ENCODE peak calls at places on chromosomes 5 and 9, in five cellular contexts. B is fibroblast of pulmonary artery, H is PC-9, N is A549, Z is cardiac fibroblast. T is an unnamed sample.

GRCh38 chr5:151480859-151481258 is 33.5 kb downstream of the SLC36A1 start:
- DNase-seq in B (peak), H (no peak), N (no peak), Z (peak), T (no peak)

GRCh38 chr9:107504585-107505455 is 15.3 kb upstream of the KLF4 start:
- DNase-seq in B (peak), H (peak), N (peak), Z (peak), T (peak)

GRCh38 chr5:96033116-96033515 is 71.5 kb upstream of the ELL2 start:
- DNase-seq in B (no peak), H (no peak), N (no peak), Z (no peak), T (no peak)

GRCh38 chr5:179209359-179210150 is 135.7 kb downstream of the ADAMTS2 start:
- DNase-seq in B (peak), H (no peak), N (no peak), Z (peak), T (no peak)

GRCh38 chr5:74684900-74685851 is at the start of gene HEXB:
- DNase-seq in B (peak), H (peak), N (peak), Z (peak), T (peak)

GRCh38 chr5:73254634-73255033 is 81.6 kb downstream of the TMEM174 start:
- DNase-seq in B (no peak), H (no peak), N (no peak), Z (no peak), T (no peak)

GRCh38 chr5:154286557-154286956 is 96.0 kb downstream of the GALNT10 start:
- DNase-seq in B (no peak), H (no peak), N (no peak), Z (no peak), T (no peak)

GRCh38 chr5:38843665-38844064 is 2.1 kb upstream of the OSMR start:
- DNase-seq in B (no peak), H (no peak), N (no peak), Z (no peak), T (no peak)

GRCh38 chr9:120713257-120714087 is 798 bp downstream of the MEGF9 start:
- DNase-seq in B (no peak), H (no peak), N (no peak), Z (no peak), T (no peak)

GRCh38 chr5:157900644-157901043 is 41.7 kb upstream of the CLINT1 start:
- DNase-seq in B (no peak), H (no peak), N (no peak), Z (no peak), T (no peak)
- H3K4me3 ChIP-seq in B (no peak), H (no peak), N (no peak), Z (no peak), T (no peak)

DNA sequence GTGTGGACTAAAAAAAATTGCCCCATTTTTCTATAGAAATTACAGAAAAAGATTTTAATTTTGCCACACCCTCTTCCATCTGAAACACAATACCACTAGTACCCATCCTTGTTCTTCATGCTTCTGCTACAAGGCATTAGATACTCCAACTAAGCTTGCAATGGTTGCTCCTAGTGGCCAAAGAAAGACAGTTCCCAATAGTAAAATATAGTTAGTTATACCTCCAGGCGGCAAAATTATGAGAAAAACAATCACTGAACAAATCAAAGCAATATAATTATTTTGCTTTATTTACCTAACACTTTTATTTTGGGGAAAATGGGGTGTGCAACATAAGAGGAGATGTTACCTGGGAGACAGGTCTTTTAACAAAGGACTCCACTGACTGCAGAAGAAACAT is 101.2 kb downstream of the RAPGEF6 start:
- DNase-seq in B (no peak), H (no peak), N (peak), Z (no peak), T (no peak)
- TF ChIP-seq CTCF in B (peak), H (peak), N (no peak), Z (peak), T (peak)

DNA sequence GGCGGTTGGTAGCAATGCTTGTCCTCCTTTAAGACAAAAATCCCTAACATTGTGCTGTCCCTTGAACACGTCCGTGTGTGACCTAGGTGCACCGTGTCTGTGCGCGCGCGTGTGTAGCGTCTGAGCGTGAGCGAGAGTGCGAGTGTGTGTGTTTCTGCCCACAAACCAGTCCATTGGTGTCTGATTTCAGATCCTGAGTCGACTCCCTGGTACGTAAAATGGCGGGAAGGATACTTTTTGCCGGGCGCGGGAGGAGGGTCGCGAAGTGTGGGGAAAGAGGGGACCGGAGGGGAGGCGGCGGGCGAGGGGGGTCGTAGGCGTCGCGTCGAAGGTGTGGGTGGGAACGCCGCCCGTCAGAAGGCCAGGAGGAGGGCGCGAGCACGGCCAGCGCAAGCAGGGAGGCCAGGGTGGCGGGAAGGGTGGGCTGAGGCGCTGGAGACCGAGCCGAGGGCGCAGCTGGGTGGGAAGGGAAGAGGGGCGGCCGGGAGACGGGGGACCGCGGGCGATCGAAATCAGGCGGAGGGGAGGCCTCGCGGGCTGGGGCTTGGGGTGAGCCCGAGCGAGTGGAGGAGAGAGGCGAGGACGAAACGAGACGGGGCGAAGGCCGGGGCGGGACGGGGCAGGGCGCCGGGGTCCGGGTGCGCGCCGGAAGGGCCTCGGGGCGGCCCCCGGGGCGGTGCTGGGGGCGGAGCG is 8.8 kb downstream of the OTP start:
- DNase-seq in B (no peak), H (no peak), N (peak), Z (no peak), T (no peak)
- H3K4me3 ChIP-seq in B (no peak), H (peak), N (peak), Z (no peak), T (peak)

DNA sequence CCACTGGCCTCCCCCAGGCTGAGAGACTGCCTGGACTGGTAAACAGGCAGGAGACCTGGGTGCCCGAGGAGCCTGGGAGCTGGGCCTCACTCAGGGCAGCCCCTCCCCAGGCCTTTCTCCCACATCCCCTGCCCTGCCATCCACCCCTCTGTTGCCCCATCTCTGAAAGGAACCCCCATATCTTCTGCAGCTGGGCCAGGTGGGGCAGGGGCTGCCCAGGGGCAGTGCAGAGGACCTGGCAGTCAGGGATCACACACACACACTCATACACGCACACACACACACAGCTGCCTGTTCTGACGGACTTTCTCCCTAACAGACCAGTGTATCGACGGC is 3.5 kb downstream of the LCN2 start:
- DNase-seq in B (no peak), H (no peak), N (no peak), Z (no peak), T (no peak)
- TF ChIP-seq CTCF in B (no peak), H (no peak), N (no peak), Z (no peak), T (no peak)

DNA sequence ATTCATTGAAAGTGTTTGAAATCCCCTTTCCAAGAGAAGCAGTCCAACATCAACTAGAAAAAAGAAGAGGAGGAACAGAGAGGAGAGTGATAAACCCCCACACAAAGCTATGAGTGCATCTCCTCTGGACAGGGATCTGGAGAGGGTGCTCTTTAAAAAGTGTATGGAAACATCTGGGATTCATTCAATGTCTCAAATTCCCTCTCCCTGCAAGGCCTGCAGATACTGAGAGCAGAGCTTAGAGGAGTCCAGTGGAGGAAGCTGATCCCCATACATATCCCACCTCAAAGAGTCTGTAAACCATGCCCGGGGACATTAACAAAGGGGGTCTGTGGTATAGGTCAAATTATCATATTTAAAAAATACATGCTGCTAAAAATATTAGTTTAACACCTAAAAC is 2.2 kb downstream of the SPOCK1 start:
- DNase-seq in B (no peak), H (no peak), N (no peak), Z (no peak), T (no peak)
- H3K4me3 ChIP-seq in B (no peak), H (no peak), N (no peak), Z (no peak), T (no peak)